ENCODE peak calls at places on chromosomes 2 and 18, in nine cellular contexts. W is ovary, H is body of pancreas, X is sigmoid colon, F is uterus, E is gastrocnemius medialis, N is IMR-90, D is stomach, G is endothelial cell of umbilical vein. O is an unnamed sample.

GRCh38 chr2:134919360-134920210 is 963 bp downstream of the CCNT2 start:
- DNase-seq in W (no peak), H (no peak), X (peak), F (peak), E (peak), N (peak), D (peak), G (peak), O (no peak)

GRCh38 chr2:188870289-188870688 is 103.9 kb upstream of the COL3A1 start:
- DNase-seq in W (no peak), H (no peak), X (no peak), F (no peak), E (no peak), N (peak), D (no peak), G (no peak), O (no peak)

GRCh38 chr2:230873670-230874401 is 9.1 kb downstream of the ITM2C start:
- DNase-seq in W (no peak), H (no peak), X (no peak), F (no peak), E (no peak), N (no peak), D (peak), G (no peak), O (no peak)

GRCh38 chr2:27040282-27040681 is 7.5 kb downstream of the TMEM214 start:
- DNase-seq in W (no peak), H (no peak), X (no peak), F (no peak), E (no peak), N (no peak), D (no peak), G (no peak), O (no peak)

GRCh38 chr18:74942319-74942910 is 266.5 kb downstream of the PTGR3 start:
- DNase-seq in W (no peak), H (no peak), X (no peak), F (no peak), E (no peak), N (peak), D (no peak), G (peak), O (no peak)

GRCh38 chr2:172496096-172496709 is 59.7 kb upstream of the PDK1 start:
- DNase-seq in W (no peak), H (no peak), X (no peak), F (no peak), E (no peak), N (no peak), D (no peak), G (peak), O (no peak)

GRCh38 chr18:5842653-5843052 is 52.7 kb downstream of the TMEM200C start:
- DNase-seq in W (no peak), H (no peak), X (no peak), F (no peak), E (no peak), N (no peak), D (no peak), G (no peak), O (no peak)

GRCh38 chr2:229715895-229716507 is 1.6 kb upstream of the DNER start:
- DNase-seq in W (no peak), H (no peak), X (no peak), F (no peak), E (no peak), N (no peak), D (no peak), G (peak), O (no peak)

GRCh38 chr2:181741756-181742155 is 61.4 kb upstream of the NEUROD1 start:
- DNase-seq in W (no peak), H (no peak), X (no peak), F (no peak), E (no peak), N (peak), D (no peak), G (no peak), O (no peak)

DNA sequence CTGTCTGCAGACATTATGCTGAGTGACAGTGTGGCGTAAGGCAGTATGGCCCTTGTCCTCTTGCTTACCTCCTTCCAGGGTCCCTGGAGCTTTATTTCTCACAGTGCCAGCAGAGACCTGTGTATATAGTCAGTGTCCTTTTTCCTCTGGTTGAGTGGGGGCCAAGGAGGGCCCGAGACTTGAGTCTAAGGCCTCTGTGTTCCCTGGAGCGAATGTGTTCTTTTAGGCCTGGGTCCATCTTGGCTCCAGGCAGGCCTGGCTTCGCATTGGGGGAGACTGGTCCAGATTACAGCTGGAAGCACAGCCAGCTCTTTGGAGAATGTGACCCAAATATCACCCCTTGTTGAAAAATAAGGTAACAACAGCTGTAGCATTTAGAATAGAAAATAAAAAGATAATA is 4.9 kb downstream of the VAMP5 start:
- DNase-seq in W (peak), H (no peak), X (peak), F (no peak), E (no peak), N (no peak), D (no peak), G (no peak), O (no peak)
- H3K27ac ChIP-seq in W (peak), H (no peak), X (peak), F (peak), E (peak), N (no peak), D (peak), G (peak), O (peak)

GRCh38 chr2:60553496-60553991 is at the start of gene BCL11A:
- DNase-seq in W (peak), H (peak), X (peak), F (no peak), E (no peak), N (peak), D (peak), G (peak), O (no peak)
- TF ChIP-seq POLR2A in W (no peak), H (peak), X (peak), F (no peak), E (no peak), N (no peak), D (no peak), G (no peak), O (no peak)

GRCh38 chr18:21316296-21316695 is 74.3 kb downstream of the GREB1L start:
- DNase-seq in W (no peak), H (no peak), X (no peak), F (no peak), E (no peak), N (no peak), D (no peak), G (no peak), O (no peak)
- H3K27ac ChIP-seq in W (no peak), H (no peak), X (peak), F (no peak), E (no peak), N (no peak), D (no peak), G (no peak), O (no peak)

GRCh38 chr2:201362396-201362795 is 5.3 kb upstream of the FLACC1 start:
- DNase-seq in W (no peak), H (no peak), X (no peak), F (no peak), E (no peak), N (peak), D (no peak), G (no peak), O (no peak)
- TF ChIP-seq POLR2A in W (no peak), H (no peak), X (no peak), F (no peak), E (no peak), N (no peak), D (no peak), G (no peak), O (no peak)

GRCh38 chr2:217049931-217050330 is 190.1 kb upstream of the TNP1 start:
- DNase-seq in W (no peak), H (no peak), X (no peak), F (peak), E (no peak), N (no peak), D (no peak), G (no peak), O (no peak)

GRCh38 chr2:217052856-217053577 is 193.2 kb upstream of the TNP1 start:
- DNase-seq in W (peak), H (no peak), X (no peak), F (no peak), E (no peak), N (no peak), D (no peak), G (no peak), O (no peak)

GRCh38 chr2:217047209-217047998 is 187.5 kb upstream of the TNP1 start:
- DNase-seq in W (no peak), H (no peak), X (no peak), F (no peak), E (no peak), N (peak), D (peak), G (no peak), O (no peak)

GRCh38 chr2:217045725-217046475 is 186.0 kb upstream of the TNP1 start:
- DNase-seq in W (no peak), H (no peak), X (no peak), F (no peak), E (no peak), N (peak), D (peak), G (no peak), O (no peak)

GRCh38 chr2:217049376-217049775 is 189.5 kb upstream of the TNP1 start:
- DNase-seq in W (no peak), H (no peak), X (no peak), F (no peak), E (no peak), N (no peak), D (no peak), G (no peak), O (no peak)
- H3K27ac ChIP-seq in W (no peak), H (no peak), X (no peak), F (peak), E (no peak), N (peak), D (no peak), G (no peak), O (no peak)

O was measured in breast epithelium.